ENCODE peak calls at places on chromosomes 7 and 10, in four cellular contexts. D is fibroblast of lung, C is K562, J is OCI-LY7. R is an unnamed sample.

GRCh38 chr7:5689716-5690115 is 91.7 kb downstream of the RNF216 start:
- DNase-seq in J (no peak), D (peak; percentile 29), C (no peak), R (no peak)

GRCh38 chr10:61063035-61063434 is 119.0 kb upstream of the RHOBTB1 start:
- DNase-seq in J (no peak), C (no peak), D (peak; percentile 79), R (no peak)

GRCh38 chr7:111855842-111856227 is 293.5 kb upstream of the IMMP2L start:
- DNase-seq in C (no peak), D (peak; percentile 22), J (no peak), R (peak; percentile 11)

GRCh38 chr10:52259428-52259812 is 54.7 kb upstream of the DKK1 start:
- DNase-seq in J (no peak), D (no peak), C (no peak), R (no peak)

GRCh38 chr7:94907420-94908203 is at the start of gene PPP1R9A:
- DNase-seq in J (no peak), D (peak; percentile 44), C (no peak), R (peak; percentile 87)

GRCh38 chr7:69036301-69036700 is 562.0 kb upstream of the AUTS2 start:
- DNase-seq in D (no peak), J (no peak), C (no peak), R (no peak)

GRCh38 chr7:24480501-24480900 is 92.8 kb upstream of the PALS2 start:
- DNase-seq in C (no peak), D (no peak), J (no peak), R (no peak)

GRCh38 chr10:7444576-7445226 is 33.9 kb upstream of the SFMBT2 start:
- DNase-seq in C (no peak), D (no peak), J (no peak), R (peak; percentile 15)

GRCh38 chr10:125661942-125662515 is 20.9 kb downstream of the TEX36 start:
- DNase-seq in D (peak; percentile 94), J (no peak), C (peak; percentile 52), R (no peak)

GRCh38 chr7:79282051-79282694 is 171.3 kb downstream of the MAGI2 start:
- DNase-seq in C (no peak), D (peak; percentile 71), J (no peak), R (peak; percentile 25)

GRCh38 chr10:76150139-76150885 is 718.9 kb downstream of the LRMDA start:
- DNase-seq in J (no peak), C (no peak), D (peak; percentile 90), R (peak; percentile 89)

GRCh38 chr7:155184923-155185322 is 112.8 kb upstream of the INSIG1 start:
- DNase-seq in J (no peak), C (no peak), D (no peak), R (no peak)

GRCh38 chr10:1739751-1740150 is 2.4 kb upstream of the ADARB2 start:
- DNase-seq in J (no peak), C (no peak), D (no peak), R (peak; percentile 68)

GRCh38 chr7:15839415-15840100 is 153.1 kb upstream of the MEOX2 start:
- DNase-seq in J (no peak), C (no peak), D (no peak), R (peak; percentile 85)

GRCh38 chr7:43716598-43716997 is 12.7 kb downstream of the COA1 start:
- DNase-seq in J (no peak), D (no peak), C (no peak), R (no peak)

GRCh38 chr10:96764345-96764744 is 44.0 kb upstream of the PIK3AP1 start:
- DNase-seq in J (peak; percentile 70), C (no peak), D (no peak), R (no peak)

GRCh38 chr7:18778594-18778993 is 283.0 kb downstream of the HDAC9 start:
- DNase-seq in C (no peak), D (peak; percentile 99), J (no peak), R (no peak)

GRCh38 chr10:100890696-100891271 is 22.0 kb upstream of the SLF2 start:
- DNase-seq in J (no peak), C (no peak), D (peak; percentile 98), R (no peak)

GRCh38 chr10:33129181-33129928 is 171.3 kb upstream of the ITGB1 start:
- DNase-seq in D (peak; percentile 100), J (no peak), C (no peak), R (no peak)

GRCh38 chr10:28734940-28735759 is 57.8 kb downstream of the BAMBI start:
- DNase-seq in D (peak; percentile 84), J (no peak), C (peak; percentile 73), R (no peak)

GRCh38 chr7:26515462-26515861 is 223.8 kb downstream of the SNX10 start:
- DNase-seq in C (no peak), J (no peak), D (no peak), R (no peak)

GRCh38 chr10:79253704-79254103 is 93.6 kb upstream of the PPIF start:
- DNase-seq in J (no peak), C (no peak), D (no peak), R (no peak)

GRCh38 chr10:45374451-45375052 is 536 bp downstream of the ALOX5 start:
- DNase-seq in C (no peak), J (peak; percentile 48), D (peak; percentile 9), R (no peak)

GRCh38 chr10:20443094-20443493 is 454.0 kb downstream of the NEBL start:
- DNase-seq in J (no peak), D (no peak), C (no peak), R (no peak)

GRCh38 chr10:130218936-130219335 is 82.7 kb downstream of the GLRX3 start:
- DNase-seq in D (no peak), J (no peak), C (no peak), R (no peak)

GRCh38 chr7:35003679-35004278 is 33.5 kb downstream of the DPY19L1 start:
- DNase-seq in D (peak; percentile 93), J (no peak), C (peak; percentile 18), R (no peak)

GRCh38 chr10:6012506-6012905 is 35.2 kb upstream of the IL15RA start:
- DNase-seq in C (no peak), J (no peak), D (no peak), R (no peak)

GRCh38 chr7:108225531-108226181 is 95.5 kb upstream of the LAMB4 start:
- DNase-seq in D (no peak), J (no peak), C (peak; percentile 37), R (no peak)

GRCh38 chr7:80722596-80723141 is 84.2 kb downstream of the CD36 start:
- DNase-seq in D (peak; percentile 100), C (no peak), J (no peak), R (peak; percentile 10)

GRCh38 chr10:70762441-70763177 is 22.6 kb downstream of the TBATA start:
- DNase-seq in C (no peak), D (no peak), J (no peak), R (no peak)

GRCh38 chr7:138527746-138528223 is 67.7 kb downstream of the TRIM24 start:
- DNase-seq in J (peak; percentile 40), D (peak; percentile 25), C (peak; percentile 35), R (peak; percentile 2)

GRCh38 chr7:57328457-57328856 is 121.5 kb upstream of the ZNF716 start:
- DNase-seq in D (no peak), C (no peak), J (no peak), R (no peak)

GRCh38 chr10:79038841-79039201 is 29.9 kb upstream of the ZMIZ1 start:
- DNase-seq in D (peak; percentile 37), C (peak; percentile 57), J (no peak), R (peak; percentile 78)

GRCh38 chr10:92238062-92238585 is 52.8 kb downstream of the CPEB3 start:
- DNase-seq in D (no peak), C (no peak), J (no peak), R (no peak)

GRCh38 chr7:96800122-96800521 is 90.5 kb upstream of the SEM1 start:
- DNase-seq in C (no peak), J (no peak), D (no peak), R (no peak)

GRCh38 chr7:136919820-136920219 is 51.4 kb downstream of the CHRM2 start:
- DNase-seq in J (no peak), C (no peak), D (no peak), R (no peak)

GRCh38 chr7:136912339-136912738 is 43.9 kb downstream of the CHRM2 start:
- DNase-seq in J (no peak), C (no peak), D (peak; percentile 13), R (no peak)

GRCh38 chr7:136911362-136911761 is 42.9 kb downstream of the CHRM2 start:
- DNase-seq in D (peak; percentile 64), J (no peak), C (no peak), R (no peak)

GRCh38 chr7:136914016-136914415 is 45.6 kb downstream of the CHRM2 start:
- DNase-seq in D (no peak), C (no peak), J (no peak), R (no peak)
- TF ChIP-seq CTCF in D (no peak), C (no peak), J (no peak), R (no peak)

DNA sequence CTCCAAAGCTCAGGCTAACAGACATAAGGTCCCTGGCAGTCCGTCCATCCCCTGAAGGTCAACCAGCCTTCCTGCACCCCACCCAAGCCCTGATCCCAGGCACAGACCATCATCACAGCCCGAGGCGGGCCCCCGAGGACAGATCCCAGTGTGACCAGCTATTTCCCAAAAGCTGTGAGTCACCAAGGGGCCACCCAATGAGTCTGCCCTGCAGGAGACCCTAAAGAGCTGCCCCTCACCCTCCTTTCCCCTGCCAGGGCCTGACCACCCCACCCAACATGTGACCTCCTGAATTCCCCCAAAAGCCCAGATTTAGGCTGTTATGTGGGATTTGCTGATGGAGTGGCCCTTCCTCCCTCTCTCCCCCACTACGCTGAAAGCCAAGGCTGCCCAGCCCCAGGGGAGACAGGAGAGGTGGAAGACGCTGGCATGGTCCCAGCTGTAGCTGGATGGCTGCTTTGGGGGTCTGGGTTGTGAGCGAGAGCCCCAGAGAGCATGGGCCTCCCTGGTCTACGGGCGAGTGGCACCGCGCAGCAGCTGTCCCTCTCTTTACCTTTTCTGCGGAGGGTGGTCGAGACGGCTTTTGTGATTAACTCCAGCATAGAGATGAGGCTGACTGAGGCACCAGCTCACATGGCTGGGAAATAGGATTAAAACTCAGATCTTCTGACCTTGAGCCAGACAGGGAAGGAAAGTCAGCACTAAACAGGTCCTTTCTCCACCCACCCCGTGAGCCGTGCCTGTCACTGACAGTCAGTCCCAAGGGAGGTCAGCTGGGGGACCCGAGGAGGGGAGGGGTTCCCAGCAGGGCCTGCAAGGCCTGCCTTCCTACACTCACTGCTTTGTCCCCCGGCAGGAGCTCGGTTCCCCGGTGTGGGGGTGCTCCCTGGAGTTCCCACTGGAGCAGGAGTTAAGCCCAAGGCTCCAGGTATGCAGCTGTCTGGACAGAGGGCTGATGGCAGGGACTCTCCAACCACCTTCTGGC is 16.7 kb downstream of the ELN start:
- DNase-seq in C (no peak), D (no peak), J (no peak), R (no peak)
- H3K4me3 ChIP-seq in C (no peak overlapping the region), D (no peak overlapping the region), J (no peak overlapping the region), R (no peak overlapping the region)

DNA sequence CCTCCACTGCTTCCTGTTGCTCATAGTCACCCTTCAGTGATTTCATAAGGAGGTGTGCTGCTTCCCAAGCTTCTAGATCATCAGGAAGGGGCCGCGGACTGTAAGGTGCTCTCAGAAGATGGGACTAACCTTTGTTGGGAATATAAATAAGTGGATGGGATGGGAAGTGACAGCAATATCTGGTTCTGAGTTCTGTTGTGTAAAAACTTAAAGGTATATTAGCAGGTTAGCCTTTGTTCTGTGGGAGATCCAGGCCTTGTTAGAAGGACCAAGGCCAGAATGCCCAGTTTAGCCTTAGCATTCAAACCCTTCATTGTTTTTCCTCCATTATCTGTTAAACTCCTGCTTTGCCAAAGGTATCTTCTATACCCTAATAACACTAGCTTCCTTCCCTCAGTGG is 12.4 kb downstream of the BUB3 start:
- DNase-seq in D (no peak), C (no peak), J (no peak), R (no peak)
- H3K79me2 ChIP-seq in D (peaks cover 34% of the 10 kb centered on the region), C (peaks cover 34% of the 10 kb centered on the region), J (peaks cover 49% of the 10 kb centered on the region), R (peaks cover 50% of the 10 kb centered on the region)

DNA sequence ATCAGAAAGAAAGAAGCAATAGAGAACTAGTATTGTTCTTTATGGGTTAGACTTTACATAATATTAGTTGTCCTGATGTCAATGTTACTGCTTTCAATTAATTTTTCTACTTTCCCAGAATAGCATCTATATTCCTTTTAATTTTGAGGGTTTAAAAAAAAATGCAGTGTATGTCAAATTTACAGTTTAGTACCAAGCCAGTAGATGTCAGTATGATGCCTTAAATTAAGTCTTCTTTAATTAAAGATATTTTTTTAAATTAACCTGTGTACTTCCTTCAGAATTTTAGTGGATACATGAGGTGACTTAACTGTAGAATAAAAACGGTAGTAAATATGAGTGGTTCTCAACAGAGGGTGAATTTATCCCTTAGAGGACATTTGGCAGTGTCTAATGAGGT is 35.2 kb upstream of the STOX1 start:
- DNase-seq in D (no peak), J (peak; percentile 5), C (no peak), R (no peak)
- TF ChIP-seq CTCF in D (peak; percentile 24), J (peak; percentile 63), C (no peak), R (peak; percentile 41)

R was measured in neural progenitor cell.